ENCODE peak calls at places on chromosomes 6 and 20, in four cellular contexts. One of them, this sample, is unnamed.

GRCh38 chr20:41168281-41169183 is 31.2 kb downstream of the PLCG1 start:
- DNase-seq in DMS79: no peak
- DNase-seq in LoVo: no peak
- DNase-seq in Calu3: no peak
- DNase-seq in this sample: no peak

GRCh38 chr6:138944412-138944811 is 43.6 kb downstream of the REPS1 start:
- DNase-seq in DMS79: no peak
- DNase-seq in LoVo: peak
- DNase-seq in Calu3: peak
- DNase-seq in this sample: no peak

GRCh38 chr20:17617868-17618672 is 48.2 kb downstream of the DSTN start:
- DNase-seq in DMS79: peak
- DNase-seq in LoVo: no peak
- DNase-seq in Calu3: no peak
- DNase-seq in this sample: no peak

GRCh38 chr6:37850243-37850642 is 30.7 kb downstream of the ZFAND3 start:
- DNase-seq in DMS79: no peak
- DNase-seq in LoVo: no peak
- DNase-seq in Calu3: no peak
- DNase-seq in this sample: no peak

GRCh38 chr6:137365648-137366047 is 128.5 kb downstream of the OLIG3 start:
- DNase-seq in DMS79: no peak
- DNase-seq in LoVo: no peak
- DNase-seq in Calu3: no peak
- DNase-seq in this sample: no peak

GRCh38 chr6:166757226-166758135 is 130.4 kb upstream of the RPS6KA2 start:
- DNase-seq in DMS79: peak
- DNase-seq in LoVo: no peak
- DNase-seq in Calu3: no peak
- DNase-seq in this sample: no peak

GRCh38 chr6:28885149-28885738 is 38.5 kb downstream of the TRIM27 start:
- DNase-seq in DMS79: no peak
- DNase-seq in LoVo: no peak
- DNase-seq in Calu3: no peak
- DNase-seq in this sample: no peak

GRCh38 chr6:90368601-90369000 is 72.0 kb upstream of the BACH2 start:
- DNase-seq in DMS79: no peak
- DNase-seq in LoVo: no peak
- DNase-seq in Calu3: no peak
- DNase-seq in this sample: no peak

GRCh38 chr20:10228330-10228729 is 9.7 kb downstream of the SNAP25 start:
- DNase-seq in DMS79: peak
- DNase-seq in LoVo: no peak
- DNase-seq in Calu3: no peak
- DNase-seq in this sample: no peak

GRCh38 chr20:39795401-39796272 is 833.5 kb downstream of the DHX35 start:
- DNase-seq in DMS79: no peak
- DNase-seq in LoVo: no peak
- DNase-seq in Calu3: no peak
- DNase-seq in this sample: no peak

GRCh38 chr6:15897063-15897934 is 231.6 kb upstream of the MYLIP start:
- DNase-seq in DMS79: no peak
- DNase-seq in LoVo: no peak
- DNase-seq in Calu3: no peak
- DNase-seq in this sample: no peak